ENCODE peak calls at places on chromosomes 4 and X, in four cellular contexts. G is cardiac muscle cell, K is stomach, L is uterus. J is an unnamed sample.

GRCh38 chrX:15744181-15744867 is 6.3 kb downstream of the CA5B start:
- DNase-seq in G (no peak), K (peak; percentile 67), L (no peak), J (no peak)

GRCh38 chrX:68121835-68122234 is 311.5 kb downstream of the OPHN1 start:
- DNase-seq in G (no peak), K (no peak), L (no peak), J (no peak)

GRCh38 chrX:16148896-16149295 is 18.4 kb upstream of the MAGEB17 start:
- DNase-seq in G (no peak), K (no peak), L (no peak), J (no peak)

GRCh38 chrX:144006811-144007210 is 122.9 kb downstream of the UBE2NL start:
- DNase-seq in G (no peak), K (no peak), L (no peak), J (no peak)

GRCh38 chr4:6198278-6198677 is 2.1 kb downstream of the JAKMIP1 start:
- DNase-seq in G (no peak), K (no peak), L (no peak), J (no peak)

GRCh38 chr4:142960134-142960533 is 114.0 kb upstream of the INPP4B start:
- DNase-seq in G (peak; percentile 50), K (no peak), L (no peak), J (no peak)

GRCh38 chr4:145623831-145624230 is 4.6 kb downstream of the MMAA start:
- DNase-seq in G (no peak), K (no peak), L (no peak), J (no peak)

GRCh38 chr4:180436366-180436765 is 1806.8 kb upstream of the TENM3 start:
- DNase-seq in G (no peak), K (no peak), L (no peak), J (no peak)

GRCh38 chr4:15914291-15914690 is 24.2 kb downstream of the FGFBP1 start:
- DNase-seq in G (no peak), K (no peak), L (no peak), J (no peak)

GRCh38 chr4:14695411-14695810 is 306.9 kb upstream of the CPEB2 start:
- DNase-seq in G (no peak), K (no peak), L (no peak), J (no peak)

DNA sequence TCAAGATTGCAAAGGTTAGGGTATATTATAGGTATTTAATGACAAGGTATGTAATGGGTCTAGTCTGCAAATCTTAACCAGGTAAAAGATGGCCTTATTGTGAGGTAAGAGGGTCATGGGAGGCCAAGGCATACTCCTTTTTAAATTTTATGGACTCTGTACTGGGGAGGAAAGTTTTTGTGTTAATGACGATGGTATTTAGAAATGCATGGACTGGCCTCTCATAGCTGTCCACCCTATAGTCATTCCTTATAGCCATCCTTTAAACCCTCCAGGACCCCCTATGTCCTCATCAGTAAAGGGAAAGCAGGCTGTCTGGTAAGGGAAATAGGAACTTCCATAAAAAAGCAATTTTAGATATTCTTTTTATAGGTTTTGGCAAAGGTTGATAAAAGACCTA is 1.5 kb downstream of the AIMP1 start:
- DNase-seq in G (no peak), K (no peak), L (no peak), J (no peak)
- H3K4me3 ChIP-seq in G (no peak overlapping the region), K (no peak overlapping the region), L (no peak overlapping the region), J (peak overlapping the region; percentile 100)

GRCh38 chr4:172892300-172892699 is 276.3 kb upstream of the GALNT7 start:
- DNase-seq in G (no peak), K (no peak), L (no peak), J (peak; percentile 48)
- TF ChIP-seq CTCF in G (peak; percentile 24), K (no peak), L (no peak), J (peak; percentile 65)

GRCh38 chr4:86961103-86961502 is 26.3 kb downstream of the AFF1 start:
- DNase-seq in G (no peak), K (no peak), L (no peak), J (peak; percentile 55)
- H3K4me3 ChIP-seq in G (no peak overlapping the region), K (no peak overlapping the region), L (no peak overlapping the region), J (peak overlapping the region; percentile 26)

DNA sequence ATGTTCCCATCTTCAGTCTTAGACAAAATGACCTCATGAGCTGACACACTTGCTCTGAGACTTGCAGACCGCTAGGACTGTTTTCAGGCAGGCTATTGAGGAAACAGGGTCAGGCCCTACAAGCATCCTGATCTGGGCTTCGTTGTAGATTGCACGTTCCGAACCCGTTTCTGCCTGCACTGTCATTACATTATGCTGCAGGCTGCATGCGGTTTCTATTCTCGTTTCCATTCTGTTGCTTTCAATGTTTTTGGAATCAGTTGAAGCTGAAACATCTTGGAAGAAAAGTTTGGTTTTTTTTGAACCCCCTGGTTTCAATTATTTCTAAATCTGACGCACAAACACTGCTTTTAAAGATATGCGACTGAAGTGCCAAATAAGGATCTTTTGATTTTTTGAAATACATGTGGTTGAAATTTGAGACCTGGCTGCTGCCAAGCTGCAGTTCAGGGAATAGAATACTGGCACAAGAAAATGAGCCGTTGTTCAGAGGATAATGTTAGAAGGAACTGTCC is 716.1 kb upstream of the INTU start:
- DNase-seq in G (no peak), K (no peak), L (no peak), J (no peak)
- TF ChIP-seq CTCF in G (no peak), K (no peak), L (no peak), J (no peak)